ENCODE peak calls at places on chromosomes 4 and X, in four cellular contexts. Q is GM13977, C is sigmoid colon, S is fibroblast of the conjunctiva. F is an unnamed sample.

GRCh38 chr4:134276476-134276875 is 74.9 kb upstream of the PABPC4L start:
- DNase-seq in C (no peak), S (no peak), Q (no peak), F (no peak)

GRCh38 chrX:148600131-148600530 is 99.7 kb downstream of the AFF2 start:
- DNase-seq in C (no peak), Q (no peak), S (no peak), F (no peak)

GRCh38 chr4:14375816-14376215 is 626.5 kb upstream of the CPEB2 start:
- DNase-seq in Q (no peak), S (no peak), C (no peak), F (no peak)

GRCh38 chr4:132101526-132101925 is 1047.6 kb upstream of the PCDH10 start:
- DNase-seq in C (no peak), Q (no peak), S (no peak), F (no peak)

GRCh38 chr4:163540977-163541376 is 46.5 kb downstream of the TMA16 start:
- DNase-seq in Q (no peak), C (no peak), S (peak; percentile 57), F (no peak)

GRCh38 chr4:108094923-108095482 is 73.7 kb downstream of the LEF1 start:
- DNase-seq in C (no peak), S (no peak), Q (no peak), F (no peak)

GRCh38 chr4:54651050-54651449 is 6.7 kb upstream of the KIT start:
- DNase-seq in C (no peak), S (no peak), Q (no peak), F (no peak)

GRCh38 chr4:16067515-16067914 is 16.3 kb downstream of the PROM1 start:
- DNase-seq in Q (no peak), S (no peak), C (no peak), F (peak; percentile 51)

GRCh38 chr4:165199722-165200121 is 7.6 kb upstream of the KLHL2 start:
- DNase-seq in C (no peak), S (no peak), Q (no peak), F (no peak)

GRCh38 chr4:40842318-40842717 is 92.6 kb downstream of the NSUN7 start:
- DNase-seq in S (no peak), C (peak; percentile 71), Q (no peak), F (no peak)

GRCh38 chrX:135295238-135295943 is 13.9 kb upstream of the ETDC start:
- DNase-seq in Q (peak; percentile 46), S (no peak), C (no peak), F (no peak)

GRCh38 chrX:115584715-115585114 is 23.7 kb downstream of the PLS3 start:
- DNase-seq in Q (no peak), S (no peak), C (no peak), F (no peak)

GRCh38 chr4:68283714-68284113 is 38.2 kb upstream of the TMPRSS11B start:
- DNase-seq in S (no peak), C (no peak), Q (no peak), F (no peak)